ENCODE peak calls at places on chromosome 2, in nine cellular contexts. Y, B, E, M, G, C, P, D and N are unnamed samples.

GRCh38 chr2:207408086-207408794 is 121.5 kb upstream of the CREB1 start:
- DNase-seq in Y (no peak), C (peak; percentile 89), B (no peak), G (no peak), E (no peak), P (no peak), D (no peak), M (no peak), N (no peak)

GRCh38 chr2:35410431-35411061 is 945.0 kb upstream of the CRIM1 start:
- DNase-seq in B (peak; percentile 9), E (peak; percentile 61), D (peak; percentile 76), P (no peak), Y (peak; percentile 80), G (peak; percentile 15), C (no peak), M (peak; percentile 32), N (peak; percentile 37)

GRCh38 chr2:169438476-169438875 is 40.8 kb upstream of the BBS5 start:
- DNase-seq in E (no peak), M (no peak), G (no peak), P (no peak), C (no peak), Y (no peak), B (no peak), D (no peak), N (no peak)

GRCh38 chr2:67329513-67329912 is 67.6 kb upstream of the ETAA1 start:
- DNase-seq in P (no peak), M (no peak), B (no peak), E (no peak), Y (no peak), D (no peak), G (no peak), C (no peak), N (no peak)

GRCh38 chr2:233489666-233490065 is 76.9 kb downstream of the USP40 start:
- DNase-seq in B (no peak), P (no peak), C (no peak), E (no peak), Y (no peak), G (no peak), M (no peak), D (no peak), N (no peak)

GRCh38 chr2:26942543-26943295 is 27.7 kb upstream of the MAPRE3 start:
- DNase-seq in M (peak; percentile 39), B (peak; percentile 44), P (peak; percentile 9), G (peak; percentile 53), C (peak; percentile 20), D (peak; percentile 68), Y (peak; percentile 77), E (peak; percentile 76), N (peak; percentile 38)

GRCh38 chr2:201472411-201472810 is 20.9 kb downstream of the STRADB start:
- DNase-seq in E (no peak), M (no peak), B (no peak), Y (no peak), P (no peak), C (no peak), G (no peak), D (no peak), N (no peak)

GRCh38 chr2:130338793-130339345 is 3.8 kb upstream of the IMP4 start:
- DNase-seq in M (no peak), D (no peak), C (no peak), G (no peak), Y (no peak), P (no peak), B (no peak), E (no peak), N (no peak)

GRCh38 chr2:239927424-239927981 is 97.6 kb downstream of the NDUFA10 start:
- DNase-seq in P (peak; percentile 12), Y (no peak), B (peak; percentile 57), C (peak; percentile 6), D (peak; percentile 75), G (peak; percentile 56), M (no peak), E (peak; percentile 59), N (peak; percentile 80)